ENCODE peak calls at places on chromosomes 7 and 10, in eight cellular contexts. J is astrocyte, N is bronchial epithelial cell, M is GM12865, E is esophagus squamous epithelium, K is psoas muscle, G is breast epithelium, Z is colonic mucosa. B is an unnamed sample.

GRCh38 chr7:30206466-30206865 is 71.7 kb downstream of the MTURN start:
- DNase-seq in J (peak; percentile 76), G (no peak), K (no peak), E (no peak), N (peak; percentile 90), M (no peak), Z (no peak), B (peak; percentile 35)

GRCh38 chr10:95533590-95533989 is 27.6 kb downstream of the SORBS1 start:
- DNase-seq in E (no peak), J (no peak), N (no peak), G (no peak), K (no peak), M (no peak), Z (no peak), B (no peak)

GRCh38 chr10:5014936-5015335 is 11.3 kb upstream of the AKR1C2 start:
- DNase-seq in J (no peak), G (no peak), N (peak; percentile 37), Z (no peak), M (peak; percentile 5), E (no peak), K (no peak), B (no peak)

GRCh38 chr7:82677493-82677892 is 233.9 kb upstream of the CACNA2D1 start:
- DNase-seq in M (peak; percentile 61), N (peak; percentile 4), E (no peak), K (no peak), Z (no peak), G (no peak), J (peak; percentile 40), B (peak; percentile 63)

GRCh38 chr10:76324283-76324682 is 892.9 kb downstream of the LRMDA start:
- DNase-seq in K (peak; percentile 59), J (no peak), E (no peak), N (no peak), M (no peak), G (no peak), Z (peak; percentile 64), B (no peak)

GRCh38 chr10:73060173-73060572 is 36.5 kb downstream of the P4HA1 start:
- DNase-seq in K (no peak), G (no peak), N (no peak), J (no peak), Z (no peak), E (no peak), M (no peak), B (no peak)

GRCh38 chr10:51344371-51344770 is 270.1 kb downstream of the PRKG1 start:
- DNase-seq in N (peak; percentile 11), Z (no peak), M (no peak), E (no peak), G (no peak), K (no peak), J (no peak), B (peak; percentile 15)

GRCh38 chr7:30412810-30413504 is 65.6 kb downstream of the NOD1 start:
- DNase-seq in Z (no peak), N (peak; percentile 75), G (no peak), M (peak; percentile 71), J (peak; percentile 71), E (no peak), K (no peak), B (peak; percentile 88)

DNA sequence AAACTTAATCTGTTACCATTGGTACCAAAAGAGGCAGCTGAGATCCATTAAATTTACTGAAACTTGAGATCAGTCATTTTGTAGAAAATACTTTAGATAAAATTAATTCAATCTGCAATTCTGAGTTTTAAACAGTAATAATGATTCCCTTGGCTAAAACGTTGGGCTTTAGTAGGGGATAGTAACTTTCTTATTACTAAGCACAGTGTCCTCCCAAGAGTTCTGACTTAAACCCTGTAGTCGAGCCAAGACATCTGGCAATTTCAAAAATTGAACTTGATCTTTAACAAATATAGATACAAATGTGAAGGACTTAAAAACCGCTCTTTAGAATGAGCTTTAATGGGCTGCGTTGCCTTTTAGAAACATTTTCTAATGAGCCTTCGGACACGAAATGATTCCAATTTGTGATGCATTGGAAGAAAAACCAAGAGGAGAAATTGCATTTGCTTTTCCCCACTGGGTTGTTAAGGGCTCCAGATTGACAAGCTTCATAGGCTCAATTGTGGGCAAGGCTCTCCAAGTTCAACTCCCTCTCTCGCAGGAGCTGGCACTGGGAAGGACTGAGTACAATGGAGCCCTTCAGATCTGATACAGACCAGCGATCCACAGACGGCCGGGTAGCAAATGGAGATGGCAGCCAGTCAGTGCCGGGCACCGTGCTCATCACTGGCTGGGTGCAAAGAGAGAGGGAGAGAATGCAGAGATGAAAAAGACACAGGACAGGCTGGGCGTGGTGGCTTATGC is 921.3 kb upstream of the AUTS2 start:
- DNase-seq in E (no peak), N (no peak), M (no peak), Z (no peak), G (no peak), J (no peak), K (no peak), B (no peak)
- TF ChIP-seq CTCF in E (no peak), N (no peak), M (no peak), Z (no peak), G (no peak), J (no peak), K (no peak), B (no peak)

GRCh38 chr10:45003432-45004000 is 2.8 kb downstream of the ZNF22 start:
- DNase-seq in J (no peak), Z (no peak), G (no peak), K (no peak), N (no peak), M (no peak), E (no peak), B (no peak)

GRCh38 chr10:44998146-44998631 is 2.5 kb upstream of the ZNF22 start:
- DNase-seq in Z (no peak), M (no peak), K (no peak), E (no peak), N (no peak), G (no peak), J (peak; percentile 39), B (no peak)

GRCh38 chr10:45001382-45002148 is 842 bp downstream of the ZNF22 start:
- DNase-seq in N (peak; percentile 85), J (peak; percentile 76), Z (peak; percentile 72), G (no peak), M (peak; percentile 83), E (no peak), K (peak; percentile 90), B (peak; percentile 61)

GRCh38 chr10:45000138-45000763 is 472 bp upstream of the ZNF22 start:
- DNase-seq in G (no peak), N (no peak), J (peak; percentile 36), E (no peak), M (no peak), Z (peak; percentile 55), K (peak; percentile 94), B (peak; percentile 36)

DNA sequence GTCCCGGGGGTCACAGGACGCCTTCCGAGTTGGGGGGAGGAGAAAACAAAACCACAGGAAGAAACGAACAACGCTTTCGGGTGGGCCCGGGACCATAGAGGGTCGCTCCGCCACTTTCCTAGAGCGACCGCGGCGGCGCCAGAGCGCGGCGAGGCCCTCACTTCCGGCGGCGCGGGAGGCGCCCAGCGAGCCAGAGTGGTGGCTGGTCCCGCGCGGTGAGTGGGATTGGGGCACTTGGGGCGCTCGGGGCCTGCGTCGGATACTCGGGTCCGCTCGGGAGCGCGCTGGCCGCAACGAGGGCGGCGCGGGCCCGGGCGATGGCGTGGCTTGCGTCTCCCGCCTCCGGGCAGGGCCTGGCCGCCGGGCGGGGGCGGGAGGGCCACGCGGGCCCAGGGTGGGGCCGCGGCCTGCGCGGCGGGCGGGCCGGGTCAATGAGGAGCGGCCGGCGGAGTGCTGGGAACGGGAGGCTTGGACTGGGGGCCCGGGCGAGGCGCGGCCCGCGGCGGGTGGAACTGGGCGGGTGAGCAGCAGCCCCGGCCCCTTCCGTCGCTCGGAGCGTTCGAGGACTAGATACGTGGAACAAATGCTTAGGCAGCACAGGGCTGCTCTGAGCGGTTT is at the start of gene ZNF22:
- DNase-seq in M (peak; percentile 85), K (peak; percentile 84), N (no peak), G (no peak), J (peak; percentile 58), Z (peak; percentile 69), E (no peak), B (peak; percentile 60)
- H3K4me3 ChIP-seq in M (peak within 1 kb of the TSS; percentile 82), K (peak within 1 kb of the TSS; percentile 75), N (peak within 1 kb of the TSS; percentile 51), G (peak within 1 kb of the TSS; percentile 83), J (peak within 1 kb of the TSS; percentile 71), Z (peak within 1 kb of the TSS; percentile 36), E (peak within 1 kb of the TSS; percentile 81), B (peak within 1 kb of the TSS; percentile 72)

DNA sequence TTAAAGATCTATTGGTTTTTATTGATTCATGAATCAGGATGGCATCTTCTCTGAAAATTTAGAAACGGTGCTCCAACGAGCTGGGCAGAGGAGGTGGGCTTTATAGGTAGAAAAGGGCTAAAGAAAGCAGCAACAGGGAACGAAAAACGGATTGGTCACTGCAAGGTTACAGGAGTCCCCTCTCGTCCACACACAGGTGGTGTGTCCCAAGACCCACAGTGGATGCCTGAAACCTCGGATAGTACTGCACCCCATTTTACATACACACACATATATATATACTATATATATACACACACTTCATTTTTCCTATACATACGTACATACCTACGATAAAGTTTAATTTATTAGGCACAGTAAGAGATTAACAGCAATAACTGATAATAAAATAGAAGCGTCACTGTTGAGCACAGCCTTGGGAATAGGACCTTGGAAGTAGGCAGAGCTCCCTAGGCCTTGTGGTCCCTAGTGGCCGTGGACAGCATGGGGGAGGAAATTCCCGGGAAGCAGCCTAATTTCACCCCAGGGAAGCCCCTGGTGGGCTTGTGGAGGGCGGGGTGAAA is 737 bp upstream of the NUB1 start:
- DNase-seq in J (no peak), Z (no peak), E (no peak), G (no peak), N (no peak), K (no peak), M (no peak), B (no peak)
- TF ChIP-seq CTCF in J (no peak), Z (no peak), E (no peak), G (no peak), N (no peak), K (no peak), M (no peak), B (no peak)

GRCh38 chr7:2450198-2451107 is 25.7 kb downstream of the GRIFIN start:
- DNase-seq in K (no peak), M (no peak), Z (no peak), G (no peak), N (no peak), J (no peak), E (no peak), B (no peak)

GRCh38 chr7:2452643-2453270 is 23.4 kb downstream of the GRIFIN start:
- DNase-seq in Z (no peak), N (no peak), K (no peak), G (no peak), E (no peak), M (no peak), J (no peak), B (no peak)

GRCh38 chr7:2446676-2447075 is 29.5 kb downstream of the GRIFIN start:
- DNase-seq in N (no peak), E (no peak), G (no peak), Z (no peak), M (no peak), K (no peak), J (no peak), B (no peak)

GRCh38 chr7:2451171-2452073 is 24.8 kb downstream of the GRIFIN start:
- DNase-seq in G (peak; percentile 84), E (no peak), J (no peak), Z (peak; percentile 90), M (peak; percentile 75), K (peak; percentile 92), N (peak; percentile 27), B (peak; percentile 88)

DNA sequence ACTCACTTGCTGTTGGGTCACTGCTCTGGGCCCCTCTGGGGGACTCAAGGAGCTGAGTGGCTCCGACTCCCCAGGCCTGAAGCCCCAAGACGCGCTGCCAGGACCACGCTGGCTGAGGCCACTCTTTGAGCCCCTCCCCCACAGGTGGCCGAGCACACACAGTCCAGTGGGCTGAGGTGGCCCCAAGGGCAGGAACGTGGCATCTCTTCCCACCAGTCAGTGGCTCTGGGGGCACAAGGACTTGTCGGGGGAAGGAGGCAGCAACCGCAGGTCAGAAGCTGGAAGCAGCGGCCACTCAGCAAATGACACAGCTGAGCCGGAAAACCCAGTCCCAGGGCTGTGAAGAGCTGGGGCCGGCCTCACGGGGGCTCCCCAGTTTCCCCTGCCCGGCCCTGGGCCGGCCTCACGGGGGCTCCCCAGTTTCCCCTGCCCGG is 24.1 kb downstream of the GRIFIN start:
- DNase-seq in Z (no peak), N (no peak), K (no peak), J (no peak), G (no peak), M (no peak), E (no peak), B (no peak)
- H3K4me3 ChIP-seq in Z (peak overlapping the region; percentile 30), N (no peak overlapping the region), K (peak overlapping the region; percentile 72), J (no peak overlapping the region), G (peak overlapping the region; percentile 65), M (no peak overlapping the region), E (peak overlapping the region; percentile 58), B (no peak overlapping the region)